ENCODE peak calls at places on chromosomes 5 and 9, in four cellular contexts. H is testis, J is tibial nerve, B is heart left ventricle. A is an unnamed sample.
A peak's percentile ranks its signal among the peaks of the same experiment; 100 is the strongest.

GRCh38 chr9:36141288-36141687 is 4.8 kb downstream of the GLIPR2 start:
- DNase-seq in J (no peak), H (peak; percentile 49), B (no peak), A (no peak)

GRCh38 chr9:90064248-90064647 is 459.4 kb downstream of the GADD45G start:
- DNase-seq in B (no peak), J (no peak), H (no peak), A (no peak)

GRCh38 chr5:127210082-127210481 is 80.5 kb upstream of the MEGF10 start:
- DNase-seq in J (no peak), B (no peak), H (no peak), A (no peak)

GRCh38 chr9:5626727-5627634 is 1.9 kb upstream of the RIC1 start:
- DNase-seq in H (peak; percentile 69), J (peak; percentile 61), B (no peak), A (peak; percentile 59)

GRCh38 chr9:115350548-115350947 is 232.6 kb upstream of the TNC start:
- DNase-seq in B (no peak), J (no peak), H (no peak), A (no peak)

GRCh38 chr5:137075163-137075970 is 423.8 kb downstream of the SPOCK1 start:
- DNase-seq in J (no peak), B (peak; percentile 66), H (peak; percentile 72), A (peak; percentile 94)

GRCh38 chr5:108028411-108028810 is 353.5 kb downstream of the FBXL17 start:
- DNase-seq in B (no peak), J (no peak), H (no peak), A (no peak)

GRCh38 chr9:133054966-133055365 is 6.8 kb upstream of the CEL start:
- DNase-seq in B (peak; percentile 79), J (no peak), H (no peak), A (peak; percentile 93)

GRCh38 chr5:1184163-1184470 is 17.3 kb upstream of the SLC6A19 start:
- DNase-seq in J (no peak), B (no peak), H (peak; percentile 11), A (peak; percentile 2)

GRCh38 chr5:1181451-1182359 is 19.7 kb upstream of the SLC6A19 start:
- DNase-seq in B (peak; percentile 57), J (no peak), H (peak; percentile 72), A (peak; percentile 89)

GRCh38 chr5:1182360-1182632 is 19.1 kb upstream of the SLC6A19 start:
- DNase-seq in J (no peak), H (no peak), B (no peak), A (no peak)

GRCh38 chr5:1183424-1184162 is 17.8 kb upstream of the SLC6A19 start:
- DNase-seq in J (no peak), H (peak; percentile 8), B (peak; percentile 57), A (no peak)

GRCh38 chr5:1182633-1183423 is 18.6 kb upstream of the SLC6A19 start:
- DNase-seq in H (peak; percentile 84), J (no peak), B (peak; percentile 53), A (peak; percentile 82)
- TF ChIP-seq POLR2A in H (no peak), J (no peak), B (no peak), A (peak; percentile 66)

DNA sequence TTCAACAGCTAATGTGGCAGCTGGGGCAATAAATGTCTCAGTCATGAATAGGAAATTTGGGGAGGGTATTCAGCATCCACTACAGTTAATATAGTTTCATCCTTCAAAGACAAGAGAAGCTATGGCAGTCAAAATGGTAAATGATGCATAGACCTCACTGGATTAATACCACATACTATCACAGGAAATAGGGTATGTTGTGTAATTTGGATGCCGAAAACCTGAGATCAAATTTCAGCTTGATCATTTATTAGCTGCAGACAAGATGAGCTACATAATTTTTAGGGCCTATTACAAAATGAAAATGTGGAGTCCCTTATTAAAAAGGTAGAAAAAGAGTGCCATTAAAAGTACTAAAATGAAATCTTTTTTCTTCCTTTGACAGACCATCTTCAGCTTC is 112.6 kb upstream of the MTAP start:
- DNase-seq in H (no peak), J (no peak), B (no peak), A (no peak)
- TF ChIP-seq CTCF in H (no peak), J (no peak), B (no peak), A (no peak)

DNA sequence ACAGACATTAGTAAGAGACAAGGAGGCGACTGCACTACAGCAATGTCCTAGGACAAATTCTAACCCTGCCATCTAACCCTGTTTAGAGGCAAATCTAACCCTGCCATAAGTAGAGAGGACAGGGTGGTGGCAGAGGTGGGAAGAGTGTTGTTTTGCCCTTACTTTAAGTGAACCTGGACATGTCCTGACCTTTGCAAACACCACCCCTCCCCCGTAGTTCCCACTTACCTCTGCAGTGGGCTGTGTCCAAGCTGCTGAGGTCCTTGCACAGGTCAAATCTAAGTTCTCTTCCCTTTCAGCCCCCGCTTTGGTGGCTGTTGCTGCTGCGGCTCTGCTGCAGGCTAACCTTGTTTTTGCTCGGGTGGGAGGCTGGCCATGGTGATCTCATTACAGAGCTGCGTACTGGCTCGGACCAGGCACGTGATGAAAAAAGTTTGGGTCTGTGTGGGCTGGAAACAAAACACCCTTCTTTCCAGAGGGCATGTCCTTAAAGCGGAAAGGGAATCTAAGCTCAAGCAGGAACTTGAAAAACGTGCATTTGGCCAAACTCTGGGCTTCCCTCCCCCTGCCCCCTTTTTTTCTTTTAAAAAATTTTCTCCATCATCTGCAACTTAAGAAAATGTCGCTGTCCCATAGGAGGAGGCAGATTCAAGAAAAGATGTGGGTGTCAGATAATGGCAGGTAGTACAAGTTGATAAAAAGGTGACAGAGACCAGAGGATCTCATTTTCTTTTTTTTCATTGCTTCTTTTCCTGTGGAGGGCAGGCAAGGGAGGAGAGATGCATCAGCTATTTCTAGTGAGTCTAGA is at the start of gene FAXDC2:
- DNase-seq in H (peak; percentile 92), B (peak; percentile 79), J (peak; percentile 85), A (peak; percentile 70)
- TF ChIP-seq POLR2A in H (no peak), B (peak; percentile 76), J (peak; percentile 49), A (peak; percentile 48)

DNA sequence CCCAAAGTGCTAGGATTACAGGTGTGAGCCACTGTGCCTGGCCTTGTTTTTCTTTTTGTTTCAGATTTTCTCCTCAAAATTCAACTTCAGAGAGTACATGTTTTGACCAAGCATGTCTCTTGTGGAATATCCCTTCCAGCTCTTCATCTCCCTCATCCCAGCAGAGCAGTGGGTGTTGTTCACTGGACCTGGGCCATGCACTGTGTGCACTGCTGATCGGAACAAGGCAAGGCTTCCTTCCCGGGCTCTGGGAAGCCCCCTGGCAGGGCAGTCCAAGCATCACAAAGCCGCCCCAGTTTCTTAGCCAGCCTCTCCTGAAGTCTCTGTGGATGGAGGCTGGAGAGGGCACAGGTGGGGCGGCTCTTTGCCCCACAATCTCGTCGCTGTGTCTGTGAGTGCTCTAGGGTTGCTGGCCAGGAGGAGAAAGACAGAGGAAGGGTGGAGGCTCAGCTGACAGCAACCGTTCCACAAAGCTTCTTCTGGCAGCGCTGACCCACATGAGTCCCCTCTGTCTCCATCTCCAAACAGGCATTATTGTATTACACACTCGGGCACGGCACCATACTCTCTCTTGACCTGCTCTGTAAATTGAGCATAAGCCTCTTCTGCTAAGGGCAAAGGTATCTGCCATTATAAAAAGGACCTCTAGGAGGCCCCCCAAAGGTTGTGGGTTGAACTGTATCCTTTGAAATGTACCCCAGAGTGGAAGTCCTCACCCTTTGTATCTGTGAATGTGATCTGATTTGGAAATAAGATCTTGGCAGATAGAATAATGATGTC is 89.6 kb downstream of the TARS1 start:
- DNase-seq in H (no peak), B (no peak), J (no peak), A (no peak)
- TF ChIP-seq CTCF in H (no peak), B (no peak), J (no peak), A (no peak)

DNA sequence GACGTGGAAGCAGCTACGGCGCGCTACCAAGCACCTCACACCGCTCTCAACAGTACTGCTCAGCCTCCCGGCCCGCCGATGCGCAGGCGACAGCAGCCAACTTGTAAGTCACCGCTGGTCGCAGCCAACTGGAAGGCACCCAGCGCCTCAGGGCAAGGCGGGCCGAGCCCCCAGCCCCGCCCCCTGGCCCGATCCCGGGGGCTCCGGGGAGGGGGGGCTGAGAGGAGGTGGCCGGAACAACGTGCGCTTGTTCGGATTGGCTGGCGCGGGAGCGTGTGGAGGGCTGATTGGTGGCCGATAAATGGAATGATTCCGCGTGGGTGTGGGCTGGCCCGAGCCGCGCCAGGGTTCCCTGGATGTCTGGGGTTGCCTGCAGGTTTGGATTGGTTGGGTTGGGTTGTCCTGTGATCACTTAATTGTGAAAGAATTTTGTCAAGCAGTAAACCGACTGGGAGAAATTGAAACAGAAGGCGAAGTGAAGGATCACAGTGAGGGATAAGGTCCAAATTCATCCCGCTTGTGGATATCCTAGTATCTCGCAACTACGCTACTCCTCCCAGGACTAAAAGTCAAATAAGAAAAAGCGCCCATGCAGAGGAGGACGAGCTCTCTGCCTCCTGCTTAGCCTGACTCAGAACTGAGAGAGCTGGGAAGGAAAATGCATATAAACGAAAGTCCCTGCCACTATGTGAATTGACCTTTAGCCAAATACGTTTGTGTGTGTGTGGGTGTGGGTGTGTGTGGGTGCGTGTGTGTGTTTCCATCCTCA is at the start of gene STARD4:
- DNase-seq in B (peak; percentile 95), J (peak; percentile 86), H (peak; percentile 96), A (peak; percentile 96)
- TF ChIP-seq POLR2A in B (peak; percentile 75), J (peak; percentile 49), H (no peak), A (peak; percentile 64)

GRCh38 chr5:39691993-39692392 is 267.2 kb upstream of the DAB2 start:
- DNase-seq in J (no peak), B (no peak), H (no peak), A (no peak)
- TF ChIP-seq CTCF in J (no peak), B (no peak), H (no peak), A (peak; percentile 31)

A was measured in body of pancreas.